ENCODE peak calls at places on chromosomes 16 and 17, in five cellular contexts. X, A, Q, D and H are unnamed samples.
A peak's percentile ranks its signal among the peaks of the same experiment; 100 is the strongest.

GRCh38 chr17:82924812-82925211 is 85.0 kb upstream of the ZNF750 start:
- DNase-seq in X (no peak), Q (no peak), D (no peak), A (no peak), H (no peak)

GRCh38 chr16:84753412-84754325 is 53.9 kb downstream of the USP10 start:
- DNase-seq in Q (no peak), D (no peak), A (no peak), X (no peak), H (no peak)

GRCh38 chr17:11097121-11097520 is 143.9 kb upstream of the SHISA6 start:
- DNase-seq in D (no peak), A (peak; percentile 0), X (no peak), Q (no peak), H (no peak)

GRCh38 chr16:716250-716607 is 1.3 kb downstream of the METRN start:
- DNase-seq in A (peak; percentile 67), Q (no peak), X (no peak), D (peak; percentile 63), H (no peak)

GRCh38 chr17:57838857-57839570 is 10.8 kb downstream of the MRPS23 start:
- DNase-seq in D (no peak), A (no peak), Q (no peak), X (no peak), H (no peak)

GRCh38 chr17:17694229-17695081 is 13.2 kb downstream of the RAI1 start:
- DNase-seq in Q (peak; percentile 76), A (peak; percentile 81), D (peak; percentile 91), X (peak; percentile 33), H (peak; percentile 74)

GRCh38 chr17:37488607-37489196 is 989 bp upstream of the DUSP14 start:
- DNase-seq in Q (peak; percentile 45), D (peak; percentile 95), A (peak; percentile 90), X (peak; percentile 97), H (peak; percentile 65)

GRCh38 chr17:36979585-36979941 is 30.8 kb downstream of the AATF start:
- DNase-seq in D (no peak), Q (no peak), A (no peak), X (no peak), H (no peak)

GRCh38 chr16:72025404-72026114 is 17.0 kb downstream of the DHODH start:
- DNase-seq in X (no peak), A (no peak), Q (no peak), D (no peak), H (no peak)

GRCh38 chr16:80596507-80597207 is 55.9 kb downstream of the DYNLRB2 start:
- DNase-seq in D (no peak), A (no peak), X (no peak), Q (no peak), H (no peak)

GRCh38 chr17:20966869-20967268 is 75.9 kb downstream of the USP22 start:
- DNase-seq in A (no peak), Q (no peak), D (no peak), X (no peak), H (no peak)

GRCh38 chr16:86994651-86995171 is 322.5 kb downstream of the C16orf95 start:
- DNase-seq in A (no peak), D (no peak), X (no peak), Q (no peak), H (no peak)

GRCh38 chr17:74110467-74110866 is 93.0 kb upstream of the RPL38 start:
- DNase-seq in Q (no peak), D (no peak), X (no peak), A (no peak), H (no peak)

GRCh38 chr17:77995146-77995852 is 36.8 kb downstream of the TNRC6C start:
- DNase-seq in D (no peak), X (no peak), Q (no peak), A (no peak), H (no peak)

GRCh38 chr17:12712941-12713340 is 47.3 kb downstream of the MYOCD start:
- DNase-seq in Q (no peak), D (no peak), A (no peak), X (no peak), H (no peak)

GRCh38 chr17:37657202-37657601 is 14.0 kb upstream of the DDX52 start:
- DNase-seq in Q (no peak), A (no peak), D (no peak), X (no peak), H (no peak)

GRCh38 chr17:67994827-67995567 is 1.3 kb downstream of the C17orf58 start:
- DNase-seq in X (no peak), D (peak; percentile 53), Q (no peak), A (no peak), H (no peak)

GRCh38 chr17:44110011-44110686 is 13.3 kb downstream of the HDAC5 start:
- DNase-seq in X (no peak), Q (no peak), D (no peak), A (no peak), H (no peak)

GRCh38 chr16:49352923-49353322 is 20.7 kb upstream of the C16orf78 start:
- DNase-seq in D (peak; percentile 78), Q (no peak), A (peak; percentile 83), X (no peak), H (no peak)

GRCh38 chr17:26809033-26809432 is 484.9 kb upstream of the WSB1 start:
- DNase-seq in X (no peak), D (no peak), Q (no peak), A (no peak), H (no peak)

GRCh38 chr17:21076242-21076641 is 33.4 kb upstream of the USP22 start:
- DNase-seq in Q (no peak), D (no peak), X (no peak), A (no peak), H (no peak)

GRCh38 chr16:67963325-67964321 is 4.8 kb downstream of the SLC12A4 start:
- DNase-seq in Q (no peak), X (peak; percentile 80), D (peak; percentile 65), A (peak; percentile 75), H (no peak)

GRCh38 chr16:67968440-67969285 is at the start of gene SLC12A4:
- DNase-seq in D (peak; percentile 94), A (peak; percentile 92), X (peak; percentile 67), Q (peak; percentile 80), H (peak; percentile 82)

GRCh38 chr16:75372236-75372856 is 61.0 kb downstream of the CFDP1 start:
- DNase-seq in A (no peak), Q (no peak), D (no peak), X (no peak), H (no peak)

GRCh38 chr16:28259091-28259780 is 33.1 kb upstream of the SBK1 start:
- DNase-seq in X (no peak), D (no peak), A (no peak), Q (no peak), H (peak; percentile 45)

GRCh38 chr17:78896834-78897638 is 6.0 kb downstream of the CEP295NL start:
- DNase-seq in X (peak; percentile 88), A (no peak), Q (no peak), D (no peak), H (no peak)

GRCh38 chr16:57299009-57299718 is 14.7 kb upstream of the PLLP start:
- DNase-seq in X (no peak), Q (no peak), D (no peak), A (peak; percentile 79), H (no peak)

DNA sequence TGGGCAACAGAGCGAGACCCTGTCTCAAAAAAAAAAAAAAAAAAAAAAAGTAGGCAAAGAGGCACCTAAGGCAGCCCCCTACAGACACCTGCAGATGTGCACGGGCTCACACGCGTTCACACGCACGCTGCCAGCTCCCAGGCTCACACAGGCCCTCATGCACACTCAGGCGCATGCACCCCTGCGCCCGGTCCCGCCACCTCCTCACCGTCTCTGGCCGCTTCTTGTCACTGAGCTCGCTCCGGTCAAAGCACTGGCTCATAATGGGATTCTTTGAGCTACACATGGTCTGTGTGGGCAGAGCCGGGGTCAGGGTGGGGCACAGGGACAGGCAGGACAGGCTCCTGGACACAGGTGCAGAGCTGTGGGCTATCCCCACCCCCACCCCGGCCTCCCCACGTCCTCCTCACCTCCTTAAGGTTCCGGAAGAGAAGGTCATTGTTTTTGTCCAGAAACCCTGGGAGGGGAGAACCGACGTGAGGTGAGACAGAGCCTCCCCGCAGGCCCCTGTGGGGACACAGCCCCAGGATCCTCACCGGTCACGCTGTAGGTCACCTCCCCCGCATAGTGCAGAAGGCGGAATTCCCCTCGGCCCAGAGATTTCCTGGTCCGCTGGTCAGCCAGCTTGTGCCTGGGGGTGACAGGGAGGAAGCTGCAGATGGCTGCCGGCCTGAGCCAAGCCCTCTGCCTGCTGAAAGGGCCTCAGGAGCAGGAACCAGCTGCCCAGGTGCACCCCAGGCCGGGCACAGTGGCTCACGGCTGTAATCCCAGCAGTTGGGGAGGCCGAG is 17.9 kb downstream of the MYO1C start:
- DNase-seq in X (no peak), A (no peak), Q (no peak), D (no peak), H (no peak)
- H3K4me3 ChIP-seq in X (no peak overlapping the region), A (no peak overlapping the region), Q (no peak overlapping the region), D (no peak overlapping the region), H (no peak overlapping the region)

DNA sequence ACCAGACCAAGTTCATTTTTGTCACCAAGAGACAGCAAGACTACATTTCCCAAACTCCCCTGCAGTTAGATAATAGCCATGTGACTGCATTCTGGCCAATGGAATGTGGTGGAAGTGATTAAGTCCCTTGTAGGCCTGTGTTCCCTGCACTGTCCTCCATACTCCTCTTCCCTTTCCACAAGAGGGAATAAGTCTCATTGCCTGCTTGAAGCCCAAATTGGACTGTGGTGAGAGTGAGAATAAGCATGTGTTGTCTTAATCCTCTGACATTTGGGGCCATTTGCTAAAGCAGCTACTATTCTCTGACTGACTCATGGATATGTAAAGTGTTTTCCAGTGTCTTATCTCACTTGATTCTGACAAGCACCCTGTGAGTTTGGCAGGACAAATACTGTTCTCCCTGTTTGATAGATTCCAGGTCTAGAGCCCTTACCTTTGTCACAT is 20.7 kb downstream of the PIK3R6 start:
- DNase-seq in Q (no peak), X (peak; percentile 16), A (peak; percentile 82), D (peak; percentile 88), H (no peak)
- H3K27ac ChIP-seq in Q (no peak overlapping the region), X (no peak overlapping the region), A (no peak overlapping the region), D (no peak overlapping the region), H (no peak overlapping the region)

GRCh38 chr16:19166500-19166899 is 1.5 kb upstream of the SYT17 start:
- DNase-seq in X (no peak), D (no peak), Q (no peak), A (no peak), H (no peak)

GRCh38 chr16:19170043-19170655 is 2.1 kb downstream of the SYT17 start:
- DNase-seq in Q (no peak), X (no peak), A (no peak), D (no peak), H (no peak)

GRCh38 chr16:19169081-19169639 is 1.1 kb downstream of the SYT17 start:
- DNase-seq in Q (no peak), X (no peak), A (peak; percentile 17), D (peak; percentile 62), H (no peak)

GRCh38 chr16:19168173-19169080 is at the start of gene SYT17:
- DNase-seq in A (peak; percentile 54), D (no peak), Q (no peak), X (peak; percentile 61), H (no peak)

DNA sequence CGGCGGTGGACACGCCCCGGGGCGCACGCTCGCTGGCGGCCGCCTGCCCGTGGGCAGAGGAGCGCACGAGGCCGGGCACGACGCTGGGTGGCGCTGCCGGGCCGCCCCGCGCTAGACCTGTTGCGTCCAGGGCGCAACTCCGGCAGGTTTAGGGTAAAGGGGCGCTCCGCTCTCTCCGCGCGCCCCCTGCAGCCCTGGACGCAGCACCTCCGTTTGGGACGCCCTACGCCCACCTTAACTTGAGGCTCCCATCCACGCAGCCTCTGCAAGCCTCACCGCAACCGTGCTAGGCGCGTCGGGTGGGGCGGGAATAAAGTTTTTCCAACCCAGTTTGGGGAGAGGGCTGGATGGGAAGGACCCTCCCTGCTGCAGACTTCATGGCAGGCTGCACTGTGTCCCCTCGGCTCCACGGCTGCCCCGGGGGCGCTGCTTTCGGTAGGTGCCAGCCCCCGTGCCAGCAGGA is 299 bp upstream of the SYT17 start:
- DNase-seq in Q (no peak), X (peak; percentile 76), D (peak; percentile 91), A (peak; percentile 89), H (no peak)
- H3K4me3 ChIP-seq in Q (no peak overlapping the region), X (peak overlapping the region; percentile 25), D (peak overlapping the region; percentile 80), A (peak overlapping the region; percentile 89), H (no peak overlapping the region)

GRCh38 chr16:56101480-56101879 is 89.8 kb upstream of the GNAO1 start:
- DNase-seq in A (no peak), Q (no peak), D (no peak), X (no peak), H (no peak)
- H3K27ac ChIP-seq in A (no peak overlapping the region), Q (no peak overlapping the region), D (peak overlapping the region; percentile 77), X (no peak overlapping the region), H (no peak overlapping the region)